ENCODE peak calls at places on chromosome 21, in six cellular contexts. One of them, this sample, is unnamed.

GRCh38 chr21:23900727-23901126 is 1706.6 kb downstream of the MRPL39 start:
- DNase-seq in H1: no peak
- DNase-seq in H9: no peak
- DNase-seq in mesendoderm: no peak
- DNase-seq in neuronal stem cell: no peak
- DNase-seq in IMR-90: no peak
- DNase-seq in this sample: no peak

GRCh38 chr21:34553199-34553952 is 41.4 kb upstream of the KCNE1 start:
- DNase-seq in mesendoderm: peak; percentile 79
- DNase-seq in IMR-90: peak; percentile 82
- DNase-seq in H1: no peak
- DNase-seq in H9: no peak
- DNase-seq in neuronal stem cell: no peak
- DNase-seq in this sample: peak; percentile 77

GRCh38 chr21:18493420-18493819 is 89.8 kb upstream of the TMPRSS15 start:
- DNase-seq in mesendoderm: peak; percentile 87
- DNase-seq in IMR-90: no peak
- DNase-seq in neuronal stem cell: no peak
- DNase-seq in H1: no peak
- DNase-seq in H9: no peak
- DNase-seq in this sample: peak; percentile 75

GRCh38 chr21:39321424-39321823 is 8.0 kb upstream of the BRWD1 start:
- DNase-seq in H9: no peak
- DNase-seq in H1: no peak
- DNase-seq in IMR-90: peak; percentile 13
- DNase-seq in mesendoderm: peak; percentile 30
- DNase-seq in neuronal stem cell: no peak
- DNase-seq in this sample: no peak

GRCh38 chr21:32732544-32732943 is 4.7 kb upstream of the SYNJ1 start:
- DNase-seq in H9: no peak
- DNase-seq in H1: no peak
- DNase-seq in neuronal stem cell: no peak
- DNase-seq in mesendoderm: peak; percentile 32
- DNase-seq in IMR-90: no peak
- DNase-seq in this sample: no peak

GRCh38 chr21:24727803-24728425 is 879.4 kb downstream of the MRPL39 start:
- DNase-seq in H9: no peak
- DNase-seq in IMR-90: peak; percentile 52
- DNase-seq in H1: no peak
- DNase-seq in mesendoderm: peak; percentile 12
- DNase-seq in neuronal stem cell: no peak
- DNase-seq in this sample: no peak

GRCh38 chr21:42596657-42597056 is 56.8 kb upstream of the PDE9A start:
- DNase-seq in IMR-90: no peak
- DNase-seq in mesendoderm: no peak
- DNase-seq in H1: no peak
- DNase-seq in H9: no peak
- DNase-seq in neuronal stem cell: no peak
- DNase-seq in this sample: no peak

GRCh38 chr21:42461881-42462877 is 33.8 kb downstream of the RSPH1 start:
- DNase-seq in H9: peak; percentile 30
- DNase-seq in H1: no peak
- DNase-seq in neuronal stem cell: no peak
- DNase-seq in mesendoderm: peak; percentile 90
- DNase-seq in IMR-90: no peak
- DNase-seq in this sample: no peak

GRCh38 chr21:15446193-15446592 is 283.6 kb upstream of the USP25 start:
- DNase-seq in mesendoderm: no peak
- DNase-seq in H1: no peak
- DNase-seq in IMR-90: no peak
- DNase-seq in neuronal stem cell: no peak
- DNase-seq in H9: no peak
- DNase-seq in this sample: no peak

GRCh38 chr21:46128106-46128982 is 27.0 kb downstream of the FTCD start:
- DNase-seq in IMR-90: no peak
- DNase-seq in neuronal stem cell: no peak
- DNase-seq in mesendoderm: no peak
- DNase-seq in H1: no peak
- DNase-seq in H9: no peak
- DNase-seq in this sample: peak; percentile 12
- H3K27ac ChIP-seq in IMR-90: peak overlapping the region; percentile 1
- H3K27ac ChIP-seq in neuronal stem cell: no peak overlapping the region
- H3K27ac ChIP-seq in mesendoderm: no peak overlapping the region
- H3K27ac ChIP-seq in H1: no peak overlapping the region
- H3K27ac ChIP-seq in H9: no peak overlapping the region
- H3K27ac ChIP-seq in this sample: no peak overlapping the region

GRCh38 chr21:26224351-26224750 is 53.8 kb upstream of the APP start:
- DNase-seq in neuronal stem cell: no peak
- DNase-seq in H1: no peak
- DNase-seq in H9: no peak
- DNase-seq in IMR-90: no peak
- DNase-seq in mesendoderm: no peak
- DNase-seq in this sample: no peak

GRCh38 chr21:26226724-26227123 is 56.2 kb upstream of the APP start:
- DNase-seq in IMR-90: no peak
- DNase-seq in H1: no peak
- DNase-seq in neuronal stem cell: no peak
- DNase-seq in H9: no peak
- DNase-seq in mesendoderm: no peak
- DNase-seq in this sample: no peak

GRCh38 chr21:26227146-26227545 is 56.6 kb upstream of the APP start:
- DNase-seq in neuronal stem cell: no peak
- DNase-seq in IMR-90: no peak
- DNase-seq in H9: no peak
- DNase-seq in mesendoderm: no peak
- DNase-seq in H1: no peak
- DNase-seq in this sample: no peak
- H2BK15ac ChIP-seq in neuronal stem cell: no peak overlapping the region
- H2BK15ac ChIP-seq in IMR-90: no peak overlapping the region
- H2BK15ac ChIP-seq in H9: no peak overlapping the region
- H2BK15ac ChIP-seq in mesendoderm: no peak overlapping the region
- H2BK15ac ChIP-seq in H1: no peak overlapping the region
- H2BK15ac ChIP-seq in this sample: no peak overlapping the region

GRCh38 chr21:29571949-29572348 is 273.2 kb downstream of the BACH1 start:
- DNase-seq in H9: no peak
- DNase-seq in mesendoderm: no peak
- DNase-seq in neuronal stem cell: no peak
- DNase-seq in H1: no peak
- DNase-seq in IMR-90: no peak
- DNase-seq in this sample: no peak
- H3K27ac ChIP-seq in H9: no peak overlapping the region
- H3K27ac ChIP-seq in mesendoderm: no peak overlapping the region
- H3K27ac ChIP-seq in neuronal stem cell: no peak overlapping the region
- H3K27ac ChIP-seq in H1: no peak overlapping the region
- H3K27ac ChIP-seq in IMR-90: no peak overlapping the region
- H3K27ac ChIP-seq in this sample: no peak overlapping the region

GRCh38 chr21:36769051-36769867 is 70.3 kb downstream of the SIM2 start:
- DNase-seq in IMR-90: peak; percentile 61
- DNase-seq in H9: no peak
- DNase-seq in H1: no peak
- DNase-seq in neuronal stem cell: no peak
- DNase-seq in mesendoderm: no peak
- DNase-seq in this sample: no peak

GRCh38 chr21:36768496-36768895 is 69.6 kb downstream of the SIM2 start:
- DNase-seq in neuronal stem cell: no peak
- DNase-seq in H9: no peak
- DNase-seq in IMR-90: no peak
- DNase-seq in mesendoderm: no peak
- DNase-seq in H1: no peak
- DNase-seq in this sample: no peak

GRCh38 chr21:36776981-36777617 is 78.2 kb downstream of the SIM2 start:
- DNase-seq in H9: no peak
- DNase-seq in IMR-90: peak; percentile 9
- DNase-seq in H1: no peak
- DNase-seq in mesendoderm: no peak
- DNase-seq in neuronal stem cell: no peak
- DNase-seq in this sample: no peak

GRCh38 chr21:36773995-36774394 is 75.1 kb downstream of the SIM2 start:
- DNase-seq in mesendoderm: no peak
- DNase-seq in H9: no peak
- DNase-seq in H1: no peak
- DNase-seq in IMR-90: no peak
- DNase-seq in neuronal stem cell: no peak
- DNase-seq in this sample: no peak

GRCh38 chr21:36773111-36773510 is 74.2 kb downstream of the SIM2 start:
- DNase-seq in mesendoderm: no peak
- DNase-seq in IMR-90: peak; percentile 89
- DNase-seq in H1: no peak
- DNase-seq in neuronal stem cell: no peak
- DNase-seq in H9: no peak
- DNase-seq in this sample: peak; percentile 38
- H2BK15ac ChIP-seq in mesendoderm: no peak overlapping the region
- H2BK15ac ChIP-seq in IMR-90: no peak overlapping the region
- H2BK15ac ChIP-seq in H1: no peak overlapping the region
- H2BK15ac ChIP-seq in neuronal stem cell: peak overlapping the region; percentile 16
- H2BK15ac ChIP-seq in H9: no peak overlapping the region
- H2BK15ac ChIP-seq in this sample: no peak overlapping the region

GRCh38 chr21:44334637-44335030 is 4.6 kb downstream of the CFAP410 start:
- DNase-seq in H9: no peak
- DNase-seq in IMR-90: no peak
- DNase-seq in neuronal stem cell: no peak
- DNase-seq in H1: no peak
- DNase-seq in mesendoderm: no peak
- DNase-seq in this sample: no peak

GRCh38 chr21:44338971-44339910 is at the start of gene CFAP410:
- DNase-seq in IMR-90: peak; percentile 94
- DNase-seq in neuronal stem cell: peak; percentile 95
- DNase-seq in mesendoderm: peak; percentile 97
- DNase-seq in H9: peak; percentile 96
- DNase-seq in H1: peak; percentile 84
- DNase-seq in this sample: peak; percentile 95

GRCh38 chr21:44337428-44337827 is 1.8 kb downstream of the CFAP410 start:
- DNase-seq in H9: no peak
- DNase-seq in IMR-90: no peak
- DNase-seq in mesendoderm: no peak
- DNase-seq in neuronal stem cell: no peak
- DNase-seq in H1: no peak
- DNase-seq in this sample: no peak

GRCh38 chr21:44335266-44336059 is 3.7 kb downstream of the CFAP410 start:
- DNase-seq in H1: no peak
- DNase-seq in H9: no peak
- DNase-seq in IMR-90: no peak
- DNase-seq in mesendoderm: no peak
- DNase-seq in neuronal stem cell: no peak
- DNase-seq in this sample: no peak

DNA sequence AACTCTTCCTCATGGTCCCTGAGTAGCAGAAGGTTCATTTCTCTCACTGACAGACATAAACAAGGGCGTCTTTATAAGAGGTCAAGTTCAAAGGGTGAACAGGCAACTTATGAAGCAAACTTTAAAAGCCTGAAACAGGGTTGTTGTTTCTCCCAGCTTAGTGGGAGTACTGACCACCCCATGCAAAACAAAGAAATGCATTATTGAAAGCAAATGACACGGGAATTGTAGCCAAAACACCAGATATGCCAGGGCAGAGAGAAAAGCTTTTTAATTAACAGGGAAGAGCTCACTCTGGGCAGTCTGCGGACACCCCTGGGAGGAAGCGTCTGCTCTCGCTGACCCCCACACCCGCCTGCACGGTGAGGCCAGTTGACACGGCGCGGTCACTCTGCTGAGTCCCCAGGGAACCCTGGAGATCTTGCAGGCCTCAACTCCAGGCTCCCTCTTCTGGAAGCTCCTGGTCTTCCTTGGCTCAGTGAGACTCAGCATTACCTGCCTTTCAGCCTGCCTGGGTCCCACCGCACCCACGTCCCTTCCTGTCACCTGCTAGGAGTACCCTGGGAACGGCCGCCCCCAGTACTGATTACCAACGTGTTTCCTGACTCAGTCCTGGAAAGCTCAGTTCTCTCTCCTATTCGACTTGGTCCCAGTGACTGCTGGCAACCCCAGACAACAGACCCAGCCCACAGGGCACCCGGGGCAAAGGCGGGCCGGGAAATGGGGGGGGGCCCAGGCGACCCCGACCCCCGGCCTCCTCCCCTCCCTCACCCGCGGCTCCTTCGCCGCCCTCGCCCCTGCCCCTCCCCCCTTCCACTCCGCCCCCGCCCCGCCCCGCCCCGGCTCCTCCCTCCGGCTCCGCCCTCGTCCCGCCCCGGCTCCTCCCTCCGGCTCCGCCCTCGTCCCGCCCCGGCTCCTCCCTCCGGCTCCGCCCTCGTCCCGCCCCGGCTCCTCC is 972 bp downstream of the CFAP410 start:
- DNase-seq in H1: no peak
- DNase-seq in IMR-90: peak; percentile 47
- DNase-seq in H9: peak; percentile 90
- DNase-seq in mesendoderm: peak; percentile 80
- DNase-seq in neuronal stem cell: peak; percentile 53
- DNase-seq in this sample: peak; percentile 78
- H3K27ac ChIP-seq in H1: no peak overlapping the region
- H3K27ac ChIP-seq in IMR-90: peak overlapping the region; percentile 82
- H3K27ac ChIP-seq in H9: no peak overlapping the region
- H3K27ac ChIP-seq in mesendoderm: no peak overlapping the region
- H3K27ac ChIP-seq in neuronal stem cell: no peak overlapping the region
- H3K27ac ChIP-seq in this sample: no peak overlapping the region

DNA sequence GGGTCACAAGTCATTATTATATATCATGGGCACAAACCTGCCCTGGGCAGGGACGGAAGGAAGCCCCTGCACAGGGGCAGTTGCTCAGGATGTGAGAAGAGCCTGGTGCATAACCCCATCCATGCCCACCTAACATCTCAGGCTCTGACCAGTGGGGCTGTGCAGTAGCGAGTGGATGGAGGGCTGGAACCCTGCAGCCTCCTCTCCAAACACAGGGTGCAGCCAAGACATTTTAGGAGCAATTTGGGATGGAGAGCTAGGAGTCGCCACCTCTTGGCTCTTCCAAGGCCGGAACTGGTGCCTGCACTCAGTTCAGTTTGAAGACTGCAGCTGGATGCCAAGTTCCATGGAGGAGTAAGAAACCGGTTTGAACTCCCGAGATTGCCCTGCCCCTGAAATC is 2.8 kb downstream of the MX1 start:
- DNase-seq in H9: no peak
- DNase-seq in neuronal stem cell: no peak
- DNase-seq in IMR-90: no peak
- DNase-seq in mesendoderm: no peak
- DNase-seq in H1: no peak
- DNase-seq in this sample: no peak
- H2BK15ac ChIP-seq in H9: no peak overlapping the region
- H2BK15ac ChIP-seq in neuronal stem cell: no peak overlapping the region
- H2BK15ac ChIP-seq in IMR-90: no peak overlapping the region
- H2BK15ac ChIP-seq in mesendoderm: no peak overlapping the region
- H2BK15ac ChIP-seq in H1: no peak overlapping the region
- H2BK15ac ChIP-seq in this sample: no peak overlapping the region

This sample was measured in mesenchymal stem cell.